ENCODE peak calls at places on chromosomes 5 and 9, in six cellular contexts. One of them, this sample, is unnamed.
A peak's percentile ranks its signal among the peaks of the same experiment; 100 is the strongest.

GRCh38 chr9:92963831-92964606 is 16.7 kb downstream of the FGD3 start:
- DNase-seq in brain microvascular endothelial cell: no peak
- DNase-seq in Peyer's patch: peak; percentile 87
- DNase-seq in heart left ventricle: no peak
- DNase-seq in cardiac fibroblast: no peak
- DNase-seq in AG04450: no peak
- DNase-seq in this sample: no peak

GRCh38 chr5:137693307-137693950 is 42.5 kb downstream of the KLHL3 start:
- DNase-seq in brain microvascular endothelial cell: no peak
- DNase-seq in Peyer's patch: no peak
- DNase-seq in heart left ventricle: no peak
- DNase-seq in cardiac fibroblast: no peak
- DNase-seq in AG04450: no peak
- DNase-seq in this sample: no peak

GRCh38 chr5:137075163-137075970 is 423.8 kb downstream of the SPOCK1 start:
- DNase-seq in brain microvascular endothelial cell: no peak
- DNase-seq in Peyer's patch: peak; percentile 59
- DNase-seq in heart left ventricle: peak; percentile 31
- DNase-seq in cardiac fibroblast: peak; percentile 48
- DNase-seq in AG04450: no peak
- DNase-seq in this sample: no peak

GRCh38 chr5:82806513-82806912 is 270.7 kb downstream of the TMEM167A start:
- DNase-seq in brain microvascular endothelial cell: peak; percentile 32
- DNase-seq in Peyer's patch: no peak
- DNase-seq in heart left ventricle: no peak
- DNase-seq in cardiac fibroblast: peak; percentile 53
- DNase-seq in AG04450: no peak
- DNase-seq in this sample: no peak

GRCh38 chr9:111949919-111950318 is 53.3 kb downstream of the UGCG start:
- DNase-seq in brain microvascular endothelial cell: no peak
- DNase-seq in Peyer's patch: no peak
- DNase-seq in heart left ventricle: no peak
- DNase-seq in cardiac fibroblast: peak; percentile 74
- DNase-seq in AG04450: no peak
- DNase-seq in this sample: peak; percentile 53

GRCh38 chr9:68970150-68970549 is 43.8 kb downstream of the PRKACG start:
- DNase-seq in brain microvascular endothelial cell: no peak
- DNase-seq in Peyer's patch: peak; percentile 61
- DNase-seq in heart left ventricle: no peak
- DNase-seq in cardiac fibroblast: no peak
- DNase-seq in AG04450: no peak
- DNase-seq in this sample: no peak

GRCh38 chr5:141771031-141771430 is 89.0 kb upstream of the ARAP3 start:
- DNase-seq in brain microvascular endothelial cell: no peak
- DNase-seq in Peyer's patch: no peak
- DNase-seq in heart left ventricle: no peak
- DNase-seq in cardiac fibroblast: no peak
- DNase-seq in AG04450: no peak
- DNase-seq in this sample: no peak

GRCh38 chr5:142358121-142358520 is 33.3 kb upstream of the SPRY4 start:
- DNase-seq in brain microvascular endothelial cell: no peak
- DNase-seq in Peyer's patch: peak; percentile 35
- DNase-seq in heart left ventricle: no peak
- DNase-seq in cardiac fibroblast: no peak
- DNase-seq in AG04450: no peak
- DNase-seq in this sample: no peak

GRCh38 chr5:59180515-59180914 is 597.6 kb downstream of the RAB3C start:
- DNase-seq in brain microvascular endothelial cell: no peak
- DNase-seq in Peyer's patch: no peak
- DNase-seq in heart left ventricle: no peak
- DNase-seq in cardiac fibroblast: no peak
- DNase-seq in AG04450: no peak
- DNase-seq in this sample: no peak

GRCh38 chr9:16246785-16247184 is 623.7 kb downstream of the BNC2 start:
- DNase-seq in brain microvascular endothelial cell: no peak
- DNase-seq in Peyer's patch: no peak
- DNase-seq in heart left ventricle: no peak
- DNase-seq in cardiac fibroblast: peak; percentile 20
- DNase-seq in AG04450: no peak
- DNase-seq in this sample: no peak

GRCh38 chr5:6201626-6202025 is 176.7 kb downstream of the MED10 start:
- DNase-seq in brain microvascular endothelial cell: no peak
- DNase-seq in Peyer's patch: no peak
- DNase-seq in heart left ventricle: no peak
- DNase-seq in cardiac fibroblast: peak; percentile 12
- DNase-seq in AG04450: no peak
- DNase-seq in this sample: no peak

GRCh38 chr5:6202113-6202512 is 176.2 kb downstream of the MED10 start:
- DNase-seq in brain microvascular endothelial cell: no peak
- DNase-seq in Peyer's patch: no peak
- DNase-seq in heart left ventricle: no peak
- DNase-seq in cardiac fibroblast: no peak
- DNase-seq in AG04450: no peak
- DNase-seq in this sample: no peak

GRCh38 chr5:6197427-6197826 is 180.9 kb downstream of the MED10 start:
- DNase-seq in brain microvascular endothelial cell: no peak
- DNase-seq in Peyer's patch: no peak
- DNase-seq in heart left ventricle: no peak
- DNase-seq in cardiac fibroblast: no peak
- DNase-seq in AG04450: no peak
- DNase-seq in this sample: no peak

GRCh38 chr5:6202615-6203365 is 175.6 kb downstream of the MED10 start:
- DNase-seq in brain microvascular endothelial cell: no peak
- DNase-seq in Peyer's patch: no peak
- DNase-seq in heart left ventricle: no peak
- DNase-seq in cardiac fibroblast: no peak
- DNase-seq in AG04450: no peak
- DNase-seq in this sample: no peak
- TF ChIP-seq CTCF in brain microvascular endothelial cell: no peak
- TF ChIP-seq CTCF in Peyer's patch: no peak
- TF ChIP-seq CTCF in heart left ventricle: no peak
- TF ChIP-seq CTCF in cardiac fibroblast: no peak
- TF ChIP-seq CTCF in AG04450: no peak
- TF ChIP-seq CTCF in this sample: no peak

GRCh38 chr5:154479160-154479943 is 1.3 kb upstream of the HAND1 start:
- DNase-seq in brain microvascular endothelial cell: no peak
- DNase-seq in Peyer's patch: no peak
- DNase-seq in heart left ventricle: no peak
- DNase-seq in cardiac fibroblast: no peak
- DNase-seq in AG04450: no peak
- DNase-seq in this sample: no peak

GRCh38 chr5:154478224-154478565 is at the start of gene HAND1:
- DNase-seq in brain microvascular endothelial cell: no peak
- DNase-seq in Peyer's patch: peak; percentile 56
- DNase-seq in heart left ventricle: peak; percentile 77
- DNase-seq in cardiac fibroblast: no peak
- DNase-seq in AG04450: no peak
- DNase-seq in this sample: peak; percentile 49

GRCh38 chr5:154476343-154477213 is 1.4 kb downstream of the HAND1 start:
- DNase-seq in brain microvascular endothelial cell: no peak
- DNase-seq in Peyer's patch: no peak
- DNase-seq in heart left ventricle: no peak
- DNase-seq in cardiac fibroblast: no peak
- DNase-seq in AG04450: no peak
- DNase-seq in this sample: no peak

GRCh38 chr5:154478752-154479159 is 729 bp upstream of the HAND1 start:
- DNase-seq in brain microvascular endothelial cell: no peak
- DNase-seq in Peyer's patch: no peak
- DNase-seq in heart left ventricle: no peak
- DNase-seq in cardiac fibroblast: no peak
- DNase-seq in AG04450: no peak
- DNase-seq in this sample: no peak

GRCh38 chr5:154477382-154478223 is 424 bp downstream of the HAND1 start:
- DNase-seq in brain microvascular endothelial cell: no peak
- DNase-seq in Peyer's patch: no peak
- DNase-seq in heart left ventricle: no peak
- DNase-seq in cardiac fibroblast: peak; percentile 17
- DNase-seq in AG04450: no peak
- DNase-seq in this sample: peak; percentile 55
- H3K4me3 ChIP-seq in brain microvascular endothelial cell: no peak overlapping the region
- H3K4me3 ChIP-seq in Peyer's patch: peak overlapping the region; percentile 18
- H3K4me3 ChIP-seq in heart left ventricle: peak overlapping the region; percentile 34
- H3K4me3 ChIP-seq in cardiac fibroblast: no peak overlapping the region
- H3K4me3 ChIP-seq in AG04450: no peak overlapping the region
- H3K4me3 ChIP-seq in this sample: no peak overlapping the region

DNA sequence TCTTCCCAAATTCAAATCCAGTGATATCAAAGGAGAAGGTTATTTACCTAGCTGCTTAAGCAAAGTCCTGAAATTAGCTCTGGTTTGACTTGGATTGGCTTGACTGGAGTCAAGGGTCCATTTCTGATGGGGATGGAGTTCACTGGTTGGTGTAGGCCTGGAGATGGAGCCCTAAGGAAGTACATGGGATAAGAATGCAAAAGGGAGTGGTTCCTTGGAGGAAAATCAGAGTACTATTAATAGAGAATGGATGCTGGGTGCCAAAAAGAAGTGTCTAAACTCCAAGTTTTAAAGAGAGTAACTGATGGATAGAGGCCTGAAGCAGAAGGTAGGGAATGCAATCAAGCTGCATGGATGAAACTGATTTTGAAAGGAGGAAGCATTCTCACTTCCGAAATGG is 13.8 kb downstream of the TXNDC8 start:
- DNase-seq in brain microvascular endothelial cell: no peak
- DNase-seq in Peyer's patch: no peak
- DNase-seq in heart left ventricle: no peak
- DNase-seq in cardiac fibroblast: no peak
- DNase-seq in AG04450: no peak
- DNase-seq in this sample: no peak
- TF ChIP-seq CTCF in brain microvascular endothelial cell: no peak
- TF ChIP-seq CTCF in Peyer's patch: no peak
- TF ChIP-seq CTCF in heart left ventricle: no peak
- TF ChIP-seq CTCF in cardiac fibroblast: no peak
- TF ChIP-seq CTCF in AG04450: no peak
- TF ChIP-seq CTCF in this sample: no peak

GRCh38 chr9:128372784-128373183 is 1.6 kb downstream of the URM1 start:
- DNase-seq in brain microvascular endothelial cell: peak; percentile 10
- DNase-seq in Peyer's patch: no peak
- DNase-seq in heart left ventricle: no peak
- DNase-seq in cardiac fibroblast: peak; percentile 45
- DNase-seq in AG04450: peak; percentile 21
- DNase-seq in this sample: peak; percentile 50
- H3K4me3 ChIP-seq in brain microvascular endothelial cell: peak overlapping the region; percentile 100
- H3K4me3 ChIP-seq in Peyer's patch: no peak overlapping the region
- H3K4me3 ChIP-seq in heart left ventricle: no peak overlapping the region
- H3K4me3 ChIP-seq in cardiac fibroblast: no peak overlapping the region
- H3K4me3 ChIP-seq in AG04450: peak overlapping the region; percentile 100
- H3K4me3 ChIP-seq in this sample: peak overlapping the region; percentile 84

DNA sequence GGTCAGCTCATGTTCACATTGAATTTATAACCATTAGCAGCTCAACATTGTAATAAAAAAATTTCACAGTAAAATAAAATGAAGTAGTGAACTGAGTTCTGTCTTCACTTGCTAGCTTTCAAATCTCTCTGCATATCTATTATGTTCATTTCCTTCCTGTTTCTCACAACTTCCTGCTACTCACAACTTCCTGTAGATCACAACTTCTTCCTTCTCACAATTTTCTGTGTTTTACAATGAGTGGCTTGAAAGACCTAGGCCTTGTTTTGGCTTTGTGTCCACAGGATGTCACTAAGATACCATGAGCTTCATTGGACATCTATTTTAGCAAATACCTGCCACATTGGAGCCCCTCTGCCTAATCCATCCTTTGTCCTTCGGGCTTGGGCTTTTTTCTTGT is 480.3 kb upstream of the ADAMTS16 start:
- DNase-seq in brain microvascular endothelial cell: no peak
- DNase-seq in Peyer's patch: no peak
- DNase-seq in heart left ventricle: no peak
- DNase-seq in cardiac fibroblast: no peak
- DNase-seq in AG04450: no peak
- DNase-seq in this sample: no peak
- TF ChIP-seq CTCF in brain microvascular endothelial cell: no peak
- TF ChIP-seq CTCF in Peyer's patch: no peak
- TF ChIP-seq CTCF in heart left ventricle: no peak
- TF ChIP-seq CTCF in cardiac fibroblast: no peak
- TF ChIP-seq CTCF in AG04450: no peak
- TF ChIP-seq CTCF in this sample: no peak

GRCh38 chr5:40141418-40141817 is 538.3 kb upstream of the PTGER4 start:
- DNase-seq in brain microvascular endothelial cell: no peak
- DNase-seq in Peyer's patch: no peak
- DNase-seq in heart left ventricle: no peak
- DNase-seq in cardiac fibroblast: no peak
- DNase-seq in AG04450: no peak
- DNase-seq in this sample: no peak
- H3K4me3 ChIP-seq in brain microvascular endothelial cell: no peak overlapping the region
- H3K4me3 ChIP-seq in Peyer's patch: no peak overlapping the region
- H3K4me3 ChIP-seq in heart left ventricle: no peak overlapping the region
- H3K4me3 ChIP-seq in cardiac fibroblast: no peak overlapping the region
- H3K4me3 ChIP-seq in AG04450: no peak overlapping the region
- H3K4me3 ChIP-seq in this sample: no peak overlapping the region

DNA sequence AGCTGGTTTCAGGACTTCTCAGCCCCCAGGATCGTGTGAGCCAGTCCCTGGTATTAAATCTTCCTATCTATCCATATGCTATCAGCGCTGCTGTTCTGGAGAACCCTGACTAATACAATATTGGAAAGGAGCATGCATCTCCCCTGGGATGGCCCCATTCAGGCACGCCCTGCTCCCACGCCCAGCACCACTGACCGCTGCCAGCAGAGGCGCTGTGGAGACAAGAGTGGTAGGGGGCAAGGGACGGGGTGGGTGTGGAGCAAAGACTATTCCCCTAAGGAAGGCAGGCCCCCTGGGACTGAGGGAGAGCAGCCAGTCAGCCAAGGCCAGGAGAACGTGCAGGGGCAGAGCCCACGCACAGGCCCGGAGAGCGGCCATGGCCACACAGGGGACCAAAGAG is 116.0 kb downstream of the VAV2 start:
- DNase-seq in brain microvascular endothelial cell: no peak
- DNase-seq in Peyer's patch: no peak
- DNase-seq in heart left ventricle: no peak
- DNase-seq in cardiac fibroblast: peak; percentile 36
- DNase-seq in AG04450: no peak
- DNase-seq in this sample: no peak
- TF ChIP-seq CTCF in brain microvascular endothelial cell: peak; percentile 58
- TF ChIP-seq CTCF in Peyer's patch: no peak
- TF ChIP-seq CTCF in heart left ventricle: no peak
- TF ChIP-seq CTCF in cardiac fibroblast: peak; percentile 47
- TF ChIP-seq CTCF in AG04450: peak; percentile 20
- TF ChIP-seq CTCF in this sample: no peak